ENCODE peak calls at places on chromosomes 6 and 20, in six cellular contexts. C is GM23338, O is ovary, X is hepatocyte, W is fibroblast of mammary gland, I is RWPE1. K is an unnamed sample.

GRCh38 chr6:21781075-21781474 is 187.5 kb downstream of the SOX4 start:
- DNase-seq in I (no peak), C (no peak), W (no peak), O (no peak), X (no peak), K (no peak)

GRCh38 chr20:22341508-22341907 is 242.9 kb downstream of the FOXA2 start:
- DNase-seq in I (peak), O (no peak), W (peak), X (no peak), C (no peak), K (peak)

GRCh38 chr20:6769953-6770831 is 2.7 kb downstream of the BMP2 start:
- DNase-seq in O (peak), C (peak), W (no peak), I (peak), X (peak), K (peak)

GRCh38 chr6:6392214-6393068 is 72.0 kb upstream of the F13A1 start:
- DNase-seq in I (no peak), O (no peak), X (no peak), W (no peak), C (no peak), K (no peak)

GRCh38 chr6:37493047-37493995 is 6.4 kb downstream of the CCDC167 start:
- DNase-seq in C (peak), X (no peak), W (no peak), O (no peak), I (no peak), K (no peak)

GRCh38 chr6:170093276-170093657 is 197.6 kb downstream of the DLL1 start:
- DNase-seq in W (no peak), I (no peak), C (no peak), O (no peak), X (no peak), K (no peak)

GRCh38 chr6:31834367-31834703 is 6.8 kb downstream of the HSPA1B start:
- DNase-seq in C (peak), X (peak), I (peak), O (peak), W (peak), K (no peak)

GRCh38 chr6:5091210-5091609 is 6.1 kb downstream of the PPP1R3G start:
- DNase-seq in W (no peak), C (no peak), X (no peak), I (no peak), O (no peak), K (no peak)

GRCh38 chr6:52407467-52407866 is 12.7 kb upstream of the EFHC1 start:
- DNase-seq in I (peak), W (peak), C (peak), X (peak), O (no peak), K (peak)

GRCh38 chr6:90074161-90074560 is 179.9 kb downstream of the GJA10 start:
- DNase-seq in I (no peak), C (no peak), O (no peak), X (no peak), W (peak), K (no peak)

GRCh38 chr6:90219168-90219985 is 77.3 kb downstream of the BACH2 start:
- DNase-seq in W (peak), I (no peak), O (peak), X (peak), C (peak), K (peak)

GRCh38 chr20:36540551-36541211 is 638 bp upstream of the MYL9 start:
- DNase-seq in W (no peak), I (no peak), C (peak), O (peak), X (no peak), K (no peak)

GRCh38 chr20:44633872-44634600 is 17.5 kb downstream of the ADA start:
- DNase-seq in I (no peak), O (no peak), C (no peak), W (no peak), X (no peak), K (no peak)

GRCh38 chr6:14711056-14711703 is 534.7 kb upstream of the JARID2 start:
- DNase-seq in C (peak), X (peak), O (no peak), I (peak), W (peak), K (peak)

GRCh38 chr6:79742030-79742429 is 110.9 kb downstream of the SH3BGRL2 start:
- DNase-seq in W (no peak), X (no peak), O (no peak), C (no peak), I (no peak), K (no peak)

GRCh38 chr6:79421707-79422484 is 115.3 kb downstream of the LCA5 start:
- DNase-seq in O (no peak), I (peak), W (peak), C (no peak), X (peak), K (peak)

GRCh38 chr20:22575087-22575721 is 9.2 kb downstream of the FOXA2 start:
- DNase-seq in I (no peak), C (no peak), O (no peak), X (no peak), W (no peak), K (no peak)

GRCh38 chr6:22613695-22614094 is 44.3 kb downstream of the HDGFL1 start:
- DNase-seq in C (no peak), W (peak), O (no peak), X (peak), I (no peak), K (peak)

GRCh38 chr20:23207826-23208555 is 121.9 kb upstream of the CD93 start:
- DNase-seq in C (no peak), X (no peak), I (no peak), O (no peak), W (no peak), K (no peak)

GRCh38 chr6:90131614-90132423 is 164.8 kb downstream of the BACH2 start:
- DNase-seq in W (peak), I (no peak), O (no peak), C (no peak), X (no peak), K (peak)

GRCh38 chr6:42026540-42026939 is 23.8 kb upstream of the TAF8 start:
- DNase-seq in X (no peak), W (no peak), C (no peak), O (no peak), I (no peak), K (no peak)

GRCh38 chr6:94623586-94623985 is 953.7 kb upstream of the MANEA start:
- DNase-seq in I (no peak), X (no peak), C (no peak), W (no peak), O (no peak), K (no peak)

GRCh38 chr20:32339116-32339515 is 19.0 kb upstream of the ASXL1 start:
- DNase-seq in C (no peak), I (no peak), W (no peak), X (no peak), O (no peak), K (no peak)

GRCh38 chr20:12358006-12358654 is 440.4 kb downstream of the BTBD3 start:
- DNase-seq in C (peak), I (no peak), X (peak), W (peak), O (no peak), K (no peak)

GRCh38 chr6:134647861-134648260 is 302.0 kb downstream of the ALDH8A1 start:
- DNase-seq in C (no peak), O (no peak), W (peak), I (no peak), X (no peak), K (peak)

GRCh38 chr6:130725551-130725950 is 101.7 kb upstream of the SMLR1 start:
- DNase-seq in C (no peak), W (no peak), I (no peak), O (no peak), X (no peak), K (no peak)

GRCh38 chr6:89371849-89372505 is 19.5 kb upstream of the UBE2J1 start:
- DNase-seq in W (peak), X (peak), C (peak), O (peak), I (peak), K (peak)

GRCh38 chr20:19812696-19813095 is 54.6 kb downstream of the RIN2 start:
- DNase-seq in O (no peak), W (peak), I (no peak), C (no peak), X (no peak), K (no peak)

DNA sequence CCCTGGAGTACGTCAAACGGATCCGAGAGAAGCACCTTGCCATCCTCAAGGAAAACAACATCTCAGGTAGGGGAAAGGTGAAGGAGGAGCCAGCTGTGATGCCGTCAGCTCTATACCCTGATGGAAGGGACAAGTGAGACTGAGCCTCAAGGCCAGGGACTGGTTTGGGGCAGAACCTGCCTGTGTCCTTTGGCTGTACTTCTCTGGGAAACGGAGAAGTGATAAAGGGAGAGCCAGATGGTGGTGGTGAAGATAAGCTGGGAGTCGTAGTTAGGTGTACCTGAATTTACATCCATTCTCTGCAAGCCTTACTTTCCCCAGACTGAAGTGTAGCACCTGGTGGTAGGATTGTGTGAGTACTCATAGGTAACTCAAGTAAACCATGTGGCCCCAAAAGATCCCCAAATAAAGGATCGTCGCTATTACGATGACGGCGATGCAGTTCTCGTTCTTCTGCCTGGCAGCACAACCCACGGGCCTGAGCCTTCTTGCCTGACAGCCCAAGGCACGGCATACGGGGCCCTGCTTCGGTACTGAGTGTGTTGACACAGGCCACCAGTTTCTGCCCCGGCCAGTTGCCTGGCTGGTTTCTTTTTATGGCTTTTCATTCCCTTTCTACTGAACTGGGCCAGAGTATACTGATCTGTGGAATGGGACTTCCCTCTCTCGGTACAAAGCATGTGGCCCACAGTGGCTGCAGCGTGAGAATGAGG is 10.6 kb downstream of the PCIF1 start:
- DNase-seq in I (no peak), W (no peak), X (no peak), O (no peak), C (peak), K (no peak)
- TF ChIP-seq CTCF in I (no peak), W (no peak), X (no peak), O (no peak), C (no peak), K (no peak)

DNA sequence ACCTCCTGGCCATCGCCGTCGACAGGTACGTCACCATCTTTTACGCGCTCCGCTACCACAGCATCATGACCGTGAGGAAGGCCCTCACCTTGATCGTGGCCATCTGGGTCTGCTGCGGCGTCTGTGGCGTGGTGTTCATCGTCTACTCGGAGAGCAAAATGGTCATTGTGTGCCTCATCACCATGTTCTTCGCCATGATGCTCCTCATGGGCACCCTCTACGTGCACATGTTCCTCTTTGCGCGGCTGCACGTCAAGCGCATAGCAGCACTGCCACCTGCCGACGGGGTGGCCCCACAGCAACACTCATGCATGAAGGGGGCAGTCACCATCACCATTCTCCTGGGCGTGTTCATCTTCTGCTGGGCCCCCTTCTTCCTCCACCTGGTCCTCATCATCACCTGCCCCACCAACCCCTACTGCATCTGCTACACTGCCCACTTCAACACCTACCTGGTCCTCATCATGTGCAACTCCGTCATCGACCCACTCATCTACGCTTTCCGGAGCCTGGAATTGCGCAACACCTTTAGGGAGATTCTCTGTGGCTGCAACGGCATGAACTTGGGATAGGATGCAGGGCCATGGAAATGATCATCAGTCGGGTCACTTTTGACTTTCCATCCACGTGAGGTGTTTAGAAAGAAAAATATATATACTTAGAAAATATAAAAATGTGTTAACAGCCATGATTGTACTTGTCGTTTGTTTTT is 868 bp downstream of the MC3R start:
- DNase-seq in X (peak), W (peak), C (peak), I (peak), O (peak), K (no peak)
- TF ChIP-seq CTCF in X (peak), W (peak), C (peak), I (peak), O (no peak), K (peak)

GRCh38 chr6:157271911-157272310 is 51.4 kb downstream of the TMEM242 start:
- DNase-seq in C (no peak), O (no peak), W (no peak), X (no peak), I (no peak), K (no peak)

GRCh38 chr6:157273756-157274088 is 49.6 kb downstream of the TMEM242 start:
- DNase-seq in X (peak), O (peak), W (no peak), I (no peak), C (peak), K (peak)

GRCh38 chr6:157272372-157272771 is 50.9 kb downstream of the TMEM242 start:
- DNase-seq in O (no peak), I (no peak), C (no peak), X (no peak), W (no peak), K (no peak)

GRCh38 chr6:157274116-157274470 is 49.2 kb downstream of the TMEM242 start:
- DNase-seq in I (no peak), O (no peak), W (no peak), X (no peak), C (no peak), K (no peak)

GRCh38 chr6:157272866-157273755 is 50.2 kb downstream of the TMEM242 start:
- DNase-seq in O (no peak), W (no peak), X (no peak), I (no peak), C (peak), K (no peak)
- TF ChIP-seq CTCF in O (no peak), W (no peak), X (no peak), I (no peak), C (peak), K (no peak)

GRCh38 chr20:47466704-47467459 is 34.8 kb upstream of the NCOA3 start:
- DNase-seq in I (no peak), X (no peak), C (no peak), O (no peak), W (no peak), K (no peak)
- TF ChIP-seq CTCF in I (no peak), X (no peak), C (no peak), O (no peak), W (no peak), K (no peak)

GRCh38 chr6:624979-625378 is 31.9 kb downstream of the HUS1B start:
- DNase-seq in W (peak), I (peak), C (peak), X (peak), O (no peak), K (peak)
- TF ChIP-seq CTCF in W (no peak), I (no peak), C (peak), X (peak), O (no peak), K (peak)

DNA sequence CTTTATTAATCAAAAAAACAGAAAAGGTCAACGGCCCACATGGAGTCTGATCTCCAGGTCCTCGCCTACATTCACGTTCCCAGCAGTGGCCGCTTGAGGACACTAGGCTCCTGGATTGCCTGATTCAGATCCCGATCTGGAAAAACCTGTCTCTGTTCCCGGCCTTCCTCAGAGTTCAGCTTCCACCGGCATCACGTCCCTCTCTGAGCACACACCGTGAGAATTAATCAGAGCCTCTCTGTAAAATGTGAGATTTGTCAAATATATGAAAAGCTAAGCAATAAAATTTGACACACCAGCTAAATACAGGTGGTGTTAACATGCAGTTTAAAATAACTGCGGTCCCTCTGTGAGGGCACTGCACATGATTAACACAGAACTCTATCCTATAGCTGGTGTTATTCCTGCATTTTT is 122.8 kb upstream of the COL21A1 start:
- DNase-seq in I (peak), O (no peak), W (peak), X (peak), C (peak), K (peak)
- TF ChIP-seq CTCF in I (peak), O (no peak), W (peak), X (peak), C (peak), K (peak)

K was measured in astrocyte of the spinal cord.